ENCODE peak calls at places on chromosomes 3 and 15, in four cellular contexts. J is HCT116, H is K562, D is HepG2. B is an unnamed sample.

GRCh38 chr3:44862221-44862637 is 517 bp downstream of the TMEM42 start:
- DNase-seq in J (no peak), D (peak; percentile 9), H (no peak), B (no peak)

GRCh38 chr15:70096215-70096974 is 1.3 kb downstream of the TLE3 start:
- DNase-seq in D (no peak), J (no peak), H (peak; percentile 66), B (no peak)

GRCh38 chr3:64438837-64439236 is 213.6 kb upstream of the PRICKLE2 start:
- DNase-seq in H (no peak), J (no peak), D (no peak), B (no peak)

GRCh38 chr15:64525828-64526530 is 65.6 kb downstream of the ZNF609 start:
- DNase-seq in H (no peak), D (no peak), J (no peak), B (no peak)

GRCh38 chr3:109806929-109807328 is 469.6 kb upstream of the DPPA4 start:
- DNase-seq in H (peak; percentile 25), D (peak; percentile 5), J (peak; percentile 88), B (no peak)

GRCh38 chr15:73941044-73941443 is 14.8 kb downstream of the LOXL1 start:
- DNase-seq in D (no peak), J (no peak), H (no peak), B (no peak)

GRCh38 chr3:172321035-172321434 is 127.2 kb downstream of the GHSR start:
- DNase-seq in J (no peak), D (peak; percentile 18), H (no peak), B (no peak)

GRCh38 chr3:120021523-120021922 is 72.7 kb downstream of the GSK3B start:
- DNase-seq in J (no peak), H (no peak), D (no peak), B (no peak)

GRCh38 chr3:124771083-124771445 is 40.8 kb downstream of the UMPS start:
- DNase-seq in J (no peak), H (no peak), D (no peak), B (no peak)

GRCh38 chr3:55198554-55198953 is 270.7 kb upstream of the LRTM1 start:
- DNase-seq in D (no peak), H (no peak), J (no peak), B (no peak)

GRCh38 chr3:32571192-32571485 is 481 bp upstream of the DYNC1LI1 start:
- DNase-seq in J (no peak), H (no peak), D (no peak), B (no peak)

GRCh38 chr15:32869814-32870213 is 152.0 kb downstream of the GREM1 start:
- DNase-seq in D (no peak), J (no peak), H (no peak), B (no peak)
- H3K4me1 ChIP-seq in D (peaks cover 19% of the 10 kb centered on the region), J (peaks cover 54% of the 10 kb centered on the region), H (peaks cover 14% of the 10 kb centered on the region), B (no peaks in the 10 kb centered on the region)

GRCh38 chr3:126837773-126838172 is 133.7 kb downstream of the CHCHD6 start:
- DNase-seq in J (no peak), D (no peak), H (no peak), B (no peak)

GRCh38 chr3:126834596-126835471 is 130.8 kb downstream of the CHCHD6 start:
- DNase-seq in J (no peak), D (no peak), H (no peak), B (no peak)

GRCh38 chr3:126832933-126833332 is 128.9 kb downstream of the CHCHD6 start:
- DNase-seq in H (no peak), D (no peak), J (no peak), B (no peak)

GRCh38 chr3:126836220-126836860 is 132.3 kb downstream of the CHCHD6 start:
- DNase-seq in J (no peak), H (no peak), D (no peak), B (no peak)

DNA sequence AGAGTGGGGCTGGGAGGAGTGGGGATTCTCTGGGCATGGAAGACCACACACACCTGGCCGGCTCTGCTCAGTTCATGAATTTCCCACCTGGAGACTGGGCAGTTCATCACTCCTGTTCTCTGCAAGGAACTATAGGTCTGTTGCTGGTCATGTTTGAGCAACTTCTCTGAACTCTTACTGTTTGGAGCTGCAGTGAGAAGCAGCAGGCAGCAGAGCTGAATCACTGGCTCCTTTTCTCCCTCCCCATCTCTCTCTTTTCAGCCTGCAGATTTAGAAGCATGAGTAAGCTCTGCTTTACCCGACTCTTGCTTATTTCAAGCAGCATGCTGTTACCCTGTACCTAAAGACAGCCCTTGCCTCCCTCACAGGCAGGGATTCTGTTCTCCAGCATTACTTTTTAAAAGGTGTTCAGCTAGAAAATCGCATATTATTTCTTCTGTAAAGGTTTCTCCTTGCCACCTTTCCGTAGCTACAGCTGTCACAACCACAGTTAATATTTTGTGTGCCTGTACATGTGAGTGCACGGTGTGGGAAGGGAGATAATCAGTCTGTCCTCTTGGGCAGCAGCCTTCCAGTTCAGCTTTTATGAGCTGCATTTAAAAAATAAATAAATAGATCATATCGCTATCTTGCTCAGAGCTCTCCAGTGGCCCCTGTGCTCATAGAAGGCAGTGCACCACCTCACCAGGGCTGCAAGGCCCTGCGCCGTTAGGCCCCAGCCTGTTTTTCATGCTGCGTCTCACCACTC is 131.6 kb downstream of the CHCHD6 start:
- DNase-seq in H (peak; percentile 26), J (no peak), D (no peak), B (no peak)
- TF ChIP-seq TCF7L2 in H (no peak), J (no peak), D (no peak), B (no peak)

DNA sequence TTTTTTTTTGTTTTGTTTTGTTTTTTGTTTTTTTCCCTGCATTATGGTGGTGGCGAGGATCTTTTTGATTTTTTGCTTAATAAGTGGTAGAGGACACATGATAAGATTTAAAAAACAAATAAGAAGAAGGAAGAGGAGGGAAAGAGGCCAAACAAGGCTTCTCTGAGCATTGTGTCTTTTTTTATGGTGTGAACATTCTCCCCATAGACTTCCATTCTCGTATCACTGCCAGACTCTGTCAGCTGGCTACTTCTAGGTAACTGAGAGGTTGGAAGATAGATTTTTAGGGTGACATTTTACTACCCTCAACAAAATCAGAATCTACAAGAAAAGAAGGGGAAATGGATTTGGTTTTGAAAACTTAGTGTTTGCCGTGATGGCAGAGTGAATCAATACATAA is 3.8 kb downstream of the NLGN1 start:
- DNase-seq in J (no peak), H (no peak), D (no peak), B (no peak)
- H3K27me3 ChIP-seq in J (no peaks in the 10 kb centered on the region), H (no peaks in the 10 kb centered on the region), D (peaks cover 18% of the 10 kb centered on the region), B (peaks cover 43% of the 10 kb centered on the region)

GRCh38 chr3:67018105-67018788 is 20.1 kb downstream of the KBTBD8 start:
- DNase-seq in H (peak; percentile 90), D (no peak), J (no peak), B (no peak)

GRCh38 chr3:67017211-67017610 is 19.1 kb downstream of the KBTBD8 start:
- DNase-seq in J (no peak), H (peak; percentile 88), D (peak; percentile 67), B (no peak)

GRCh38 chr3:67016522-67017080 is 18.5 kb downstream of the KBTBD8 start:
- DNase-seq in H (no peak), J (no peak), D (no peak), B (no peak)

GRCh38 chr3:67018789-67019525 is 20.9 kb downstream of the KBTBD8 start:
- DNase-seq in H (peak; percentile 21), J (no peak), D (no peak), B (no peak)

GRCh38 chr3:67015702-67016500 is 17.8 kb downstream of the KBTBD8 start:
- DNase-seq in J (no peak), H (peak; percentile 21), D (no peak), B (no peak)
- H3K4me1 ChIP-seq in J (no peaks in the 10 kb centered on the region), H (peaks cover 53% of the 10 kb centered on the region), D (peaks cover 21% of the 10 kb centered on the region), B (no peaks in the 10 kb centered on the region)

DNA sequence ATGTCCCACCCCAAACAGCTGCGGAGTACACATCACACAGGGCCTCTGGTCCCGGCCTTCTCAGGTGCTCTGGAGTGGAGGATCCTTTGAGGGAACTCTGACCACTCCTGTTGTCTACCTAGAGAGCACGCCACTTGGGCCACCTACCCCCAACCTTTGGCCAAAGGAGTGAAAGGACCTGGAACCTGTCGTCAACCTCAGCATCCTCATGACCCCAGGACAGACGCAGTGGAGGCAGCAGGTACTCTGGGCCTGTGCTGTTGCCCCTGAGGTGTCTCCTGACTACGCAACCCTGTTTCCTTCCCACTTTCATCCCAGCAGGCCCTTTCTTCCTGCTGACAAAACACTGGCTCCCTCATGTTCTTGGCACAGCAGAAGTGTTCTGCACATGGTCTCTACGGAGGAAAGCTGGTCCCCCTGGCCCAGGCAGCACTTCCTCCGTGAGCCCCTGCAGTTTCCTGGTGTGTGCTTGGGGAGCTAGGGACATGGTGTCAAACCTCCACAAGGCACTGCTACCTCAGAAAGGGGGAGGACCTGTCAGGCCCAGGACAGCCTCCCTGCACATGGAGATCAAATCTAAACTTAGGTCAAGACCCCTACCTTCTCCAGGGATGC is 48.0 kb downstream of the DHX30 start:
- DNase-seq in D (no peak), J (no peak), H (no peak), B (no peak)
- TF ChIP-seq TCF7L2 in D (no peak), J (no peak), H (no peak), B (no peak)

DNA sequence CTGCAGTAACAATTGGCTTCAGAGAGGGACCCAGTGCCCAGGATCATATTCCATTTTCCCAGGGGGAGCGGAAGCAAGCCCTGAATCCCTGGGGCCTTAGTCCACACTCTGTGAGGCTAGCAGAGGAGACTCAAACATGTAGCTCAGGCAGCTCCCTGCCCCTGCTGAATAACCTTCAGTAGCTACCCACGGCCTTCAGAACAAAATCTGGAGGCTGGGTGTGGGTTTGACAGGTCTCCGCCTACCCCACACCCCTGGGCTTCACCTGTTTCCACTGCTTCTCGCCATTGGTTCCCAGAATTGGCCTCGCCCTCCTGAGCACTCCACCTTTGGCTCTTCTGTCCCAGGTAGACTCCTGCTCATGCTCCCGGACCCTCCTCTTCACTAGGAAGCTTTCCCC is 93.6 kb upstream of the ATP2B2 start:
- DNase-seq in J (no peak), D (no peak), H (no peak), B (no peak)
- H3K27me3 ChIP-seq in J (peaks cover 32% of the 10 kb centered on the region), D (peaks cover 7% of the 10 kb centered on the region), H (peaks cover 24% of the 10 kb centered on the region), B (no peaks in the 10 kb centered on the region)

DNA sequence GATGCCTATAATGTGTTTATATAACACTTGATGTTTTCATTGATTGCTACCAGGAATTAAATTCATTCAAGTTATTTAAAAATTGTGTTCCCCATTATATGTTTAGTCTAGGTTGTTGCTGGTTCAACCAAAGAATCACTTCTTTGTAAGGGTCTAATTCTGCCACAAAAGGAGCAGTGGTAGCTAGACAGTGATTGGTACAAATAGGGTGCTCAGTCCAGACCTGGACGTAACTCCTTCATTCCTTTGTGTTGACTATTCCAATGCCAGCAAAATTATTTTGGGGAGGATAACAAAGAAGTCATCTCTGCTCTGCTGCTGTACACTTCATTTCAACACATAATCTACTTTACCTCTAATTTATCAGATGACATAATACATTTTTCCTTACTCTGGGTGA is 1.2 kb downstream of the CHMP2B start:
- DNase-seq in J (no peak), D (peak; percentile 2), H (no peak), B (no peak)
- H3K4me1 ChIP-seq in J (peaks cover 18% of the 10 kb centered on the region), D (peaks cover 24% of the 10 kb centered on the region), H (peaks cover 2% of the 10 kb centered on the region), B (peaks cover 6% of the 10 kb centered on the region)

DNA sequence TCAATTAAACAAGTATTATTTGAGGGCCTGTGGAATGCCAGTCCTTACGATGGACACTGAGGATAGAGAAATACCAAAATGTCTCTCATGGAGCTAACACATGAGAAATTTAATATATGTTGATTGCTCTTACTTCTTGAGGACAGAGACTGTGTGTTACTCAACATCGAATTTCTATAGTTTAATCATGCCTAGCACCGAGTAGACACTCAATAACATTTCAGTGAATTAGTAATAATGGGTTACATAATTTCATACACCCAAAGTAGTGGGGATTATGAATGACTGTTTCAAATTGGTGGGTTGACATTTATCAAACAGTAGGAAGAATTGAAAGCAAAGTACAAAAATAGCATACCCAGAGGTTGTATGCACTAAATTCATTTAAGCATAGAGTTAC is 11.2 kb downstream of the FMN1 start:
- DNase-seq in H (no peak), J (no peak), D (no peak), B (no peak)
- TF ChIP-seq TCF7L2 in H (no peak), J (no peak), D (no peak), B (no peak)

GRCh38 chr15:89754361-89755154 is 3.5 kb upstream of the MESP1 start:
- DNase-seq in H (no peak), J (no peak), D (no peak), B (no peak)
- H3K27me3 ChIP-seq in H (no peaks in the 10 kb centered on the region), J (no peaks in the 10 kb centered on the region), D (peaks cover 39% of the 10 kb centered on the region), B (no peaks in the 10 kb centered on the region)